ENCODE peak calls at places on chromosomes 4 and X, in four cellular contexts. S is transverse colon, Z is tibial nerve, O is lower leg skin. E is an unnamed sample.

GRCh38 chr4:140240237-140240636 is 86.3 kb upstream of the MAML3 start:
- DNase-seq in S (no peak), Z (no peak), O (no peak), E (no peak)

GRCh38 chr4:169927280-169927679 is 98.9 kb downstream of the MFAP3L start:
- DNase-seq in S (no peak), Z (no peak), O (no peak), E (no peak)

GRCh38 chr4:41142946-41143720 is 71.2 kb downstream of the APBB2 start:
- DNase-seq in S (peak; percentile 39), Z (peak; percentile 63), O (no peak), E (peak; percentile 24)

GRCh38 chrX:124343016-124343415 is 3.3 kb upstream of the SH2D1A start:
- DNase-seq in S (no peak), Z (no peak), O (no peak), E (no peak)

GRCh38 chr4:3703677-3704521 is 62.3 kb upstream of the ADRA2C start:
- DNase-seq in S (no peak), Z (no peak), O (no peak), E (no peak)

GRCh38 chr4:108560624-108561023 is 59.8 kb upstream of the RPL34 start:
- DNase-seq in S (no peak), Z (no peak), O (no peak), E (no peak)

GRCh38 chr4:106618920-106619319 is 250.3 kb upstream of the GIMD1 start:
- DNase-seq in S (no peak), Z (no peak), O (no peak), E (no peak)

GRCh38 chr4:32025840-32026459 is 1305.8 kb downstream of the PCDH7 start:
- DNase-seq in S (peak; percentile 35), Z (no peak), O (no peak), E (peak; percentile 1)

GRCh38 chrX:150085881-150086280 is 147.6 kb upstream of the EOLA2 start:
- DNase-seq in S (no peak), Z (no peak), O (no peak), E (no peak)

GRCh38 chr4:51853027-51853682 is 10.2 kb downstream of the DCUN1D4 start:
- DNase-seq in S (peak; percentile 32), Z (no peak), O (no peak), E (no peak)

GRCh38 chrX:3550160-3550765 is 163.2 kb downstream of the PRKX start:
- DNase-seq in S (peak; percentile 9), Z (no peak), O (no peak), E (no peak)

GRCh38 chrX:65528705-65529340 is 5.8 kb downstream of the LAS1L start:
- DNase-seq in S (peak; percentile 60), Z (no peak), O (peak; percentile 89), E (peak; percentile 27)

GRCh38 chrX:65536291-65536690 is 1.7 kb upstream of the LAS1L start:
- DNase-seq in S (no peak), Z (no peak), O (no peak), E (no peak)

GRCh38 chrX:65532016-65532415 is 2.6 kb downstream of the LAS1L start:
- DNase-seq in S (no peak), Z (no peak), O (no peak), E (no peak)

GRCh38 chrX:65537229-65537628 is 2.6 kb upstream of the LAS1L start:
- DNase-seq in S (no peak), Z (no peak), O (no peak), E (no peak)

DNA sequence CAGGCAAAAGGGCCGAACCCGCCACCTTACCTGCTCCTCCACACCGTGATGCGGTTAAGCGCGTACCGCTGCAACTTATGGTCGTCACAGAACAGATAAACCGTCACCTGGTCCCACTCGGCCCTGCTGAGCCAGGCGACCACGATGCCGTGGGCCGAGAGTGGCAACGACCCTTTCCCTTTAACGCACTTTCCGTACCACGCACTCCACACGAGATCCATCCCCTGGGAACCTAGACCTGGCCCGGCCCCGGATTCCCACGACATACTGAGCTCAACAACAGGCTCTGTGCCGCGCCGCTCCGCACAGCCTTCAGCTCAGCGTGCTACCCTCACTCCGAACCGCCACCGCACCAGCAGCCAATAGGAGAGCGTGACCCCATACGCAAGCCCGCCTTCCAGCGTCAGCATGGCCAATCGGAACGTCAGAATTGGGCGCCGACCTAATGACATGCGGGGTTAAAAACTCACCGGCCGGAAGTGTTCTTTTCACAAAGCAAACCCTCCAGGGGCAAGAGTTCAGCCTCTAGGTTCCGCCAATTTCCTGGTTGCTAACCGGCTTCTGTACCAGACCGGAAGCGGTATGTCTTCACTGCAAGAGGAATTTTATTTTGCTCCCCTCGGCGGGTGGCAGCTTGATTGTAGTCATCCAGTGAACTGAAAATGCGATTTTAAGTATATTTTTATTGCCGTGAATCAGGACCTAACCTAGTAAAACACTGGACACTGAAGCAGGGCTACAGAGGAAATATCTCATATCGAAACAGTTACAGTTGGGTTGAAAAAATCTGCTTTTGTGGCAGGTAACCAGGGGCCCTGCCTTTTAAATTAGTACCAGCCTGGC is at the start of gene LAS1L:
- DNase-seq in S (peak; percentile 92), Z (peak; percentile 79), O (peak; percentile 97), E (peak; percentile 84)
- TF ChIP-seq POLR2A in S (peak; percentile 67), Z (no peak), O (no peak), E (peak; percentile 47)

DNA sequence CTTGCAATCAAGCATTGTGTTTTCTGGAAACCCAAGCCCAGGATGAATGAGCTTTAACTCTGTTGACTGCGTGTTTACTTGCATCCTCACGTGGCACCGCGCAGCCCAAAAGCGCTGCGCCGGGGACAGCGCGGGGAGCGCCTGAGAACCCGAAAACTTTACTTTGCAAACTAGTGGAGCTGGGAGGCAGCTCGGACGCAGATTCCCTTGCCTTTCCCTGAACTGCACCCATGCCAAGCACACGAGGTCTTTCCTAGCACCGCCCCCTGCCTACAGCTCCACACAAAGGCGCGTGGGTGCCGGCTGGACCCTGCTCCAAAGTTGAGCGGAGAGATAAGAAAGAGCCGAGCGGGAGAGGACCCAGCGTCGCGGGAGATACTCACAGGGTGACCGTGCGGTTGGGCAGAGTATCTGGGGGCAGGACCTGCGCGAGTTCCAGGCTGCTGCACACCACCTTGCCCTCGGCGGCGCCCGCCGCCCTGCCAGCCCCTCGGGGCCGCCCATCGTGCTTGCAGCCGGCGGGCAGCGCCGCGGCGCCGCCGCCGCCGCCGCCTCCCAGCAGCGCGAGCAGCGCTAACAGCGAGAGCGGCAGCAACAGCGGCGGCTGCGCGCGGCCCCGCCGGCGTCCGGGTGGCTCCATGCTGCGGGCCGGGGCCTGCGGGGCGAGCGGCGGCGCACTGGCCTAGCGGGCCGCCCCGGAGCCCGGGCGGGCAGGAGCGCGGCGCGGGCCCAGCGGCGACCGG is 550 bp downstream of the ADGRA3 start:
- DNase-seq in S (peak; percentile 78), Z (peak; percentile 29), O (peak; percentile 90), E (peak; percentile 33)
- TF ChIP-seq POLR2A in S (peak; percentile 20), Z (no peak), O (no peak), E (no peak)

GRCh38 chr4:182808673-182809416 is 108.3 kb downstream of the DCTD start:
- DNase-seq in S (no peak), Z (no peak), O (no peak), E (peak; percentile 76)
- TF ChIP-seq POLR2A in S (no peak), Z (no peak), O (no peak), E (peak; percentile 27)

GRCh38 chr4:78776031-78776728 is at the start of gene BMP2K:
- DNase-seq in S (peak; percentile 86), Z (peak; percentile 63), O (peak; percentile 95), E (peak; percentile 61)

GRCh38 chr4:78774395-78774794 is 1.8 kb upstream of the BMP2K start:
- DNase-seq in S (no peak), Z (no peak), O (no peak), E (no peak)

GRCh38 chr4:78777556-78777900 is 1.4 kb downstream of the BMP2K start:
- DNase-seq in S (no peak), Z (no peak), O (no peak), E (no peak)

GRCh38 chr4:78776729-78777555 is 792 bp downstream of the BMP2K start:
- DNase-seq in S (peak; percentile 57), Z (peak; percentile 15), O (peak; percentile 88), E (peak; percentile 58)

GRCh38 chr4:78775278-78776030 is 696 bp upstream of the BMP2K start:
- DNase-seq in S (peak; percentile 91), Z (peak; percentile 78), O (peak; percentile 97), E (peak; percentile 44)
- TF ChIP-seq POLR2A in S (peak; percentile 58), Z (peak; percentile 29), O (no peak), E (no peak)